ENCODE peak calls at places on chromosomes 7 and 10, in nine cellular contexts. One of them, this sample, is unnamed.

GRCh38 chr10:131729938-131730660 is 170.7 kb upstream of the PPP2R2D start:
- DNase-seq in T-helper 22 cell: no peak
- DNase-seq in activated T-helper 2 cell treated with anti-CD3 and anti-CD28 coated beads, Interferon-gamma antibody, Interleukin-2, Interleukin-4, amounts not matched to agents 10 μg/mL and 5 μg/mL and 100 μg/mL, durations not matched to agents 14 hours and 24 hours and 36 hours: no peak
- DNase-seq in NCI-H2029 treated with DMSO at 0.1 percent for 48 hours: no peak
- DNase-seq in EL: no peak
- DNase-seq in CD4-positive, alpha-beta T cell: no peak
- DNase-seq in activated T-cell treated with anti-CD3 and anti-CD28 coated beads, Interleukin-2, amount 50 U/mL, for 72 hours: no peak
- DNase-seq in SIG-M5: no peak
- DNase-seq in amniotic stem cell: no peak
- DNase-seq in this sample: no peak

GRCh38 chr10:103708627-103709288 is 146.6 kb downstream of the SH3PXD2A start:
- DNase-seq in T-helper 22 cell: no peak
- DNase-seq in activated T-helper 2 cell treated with anti-CD3 and anti-CD28 coated beads, Interferon-gamma antibody, Interleukin-2, Interleukin-4, amounts not matched to agents 10 μg/mL and 5 μg/mL and 100 μg/mL, durations not matched to agents 14 hours and 24 hours and 36 hours: no peak
- DNase-seq in NCI-H2029 treated with DMSO at 0.1 percent for 48 hours: no peak
- DNase-seq in EL: no peak
- DNase-seq in CD4-positive, alpha-beta T cell: no peak
- DNase-seq in activated T-cell treated with anti-CD3 and anti-CD28 coated beads, Interleukin-2, amount 50 U/mL, for 72 hours: no peak
- DNase-seq in SIG-M5: no peak
- DNase-seq in amniotic stem cell: no peak
- DNase-seq in this sample: no peak

GRCh38 chr10:111578076-111578475 is 501.2 kb downstream of the ADRA2A start:
- DNase-seq in T-helper 22 cell: no peak
- DNase-seq in activated T-helper 2 cell treated with anti-CD3 and anti-CD28 coated beads, Interferon-gamma antibody, Interleukin-2, Interleukin-4, amounts not matched to agents 10 μg/mL and 5 μg/mL and 100 μg/mL, durations not matched to agents 14 hours and 24 hours and 36 hours: no peak
- DNase-seq in NCI-H2029 treated with DMSO at 0.1 percent for 48 hours: no peak
- DNase-seq in EL: no peak
- DNase-seq in CD4-positive, alpha-beta T cell: no peak
- DNase-seq in activated T-cell treated with anti-CD3 and anti-CD28 coated beads, Interleukin-2, amount 50 U/mL, for 72 hours: no peak
- DNase-seq in SIG-M5: no peak
- DNase-seq in amniotic stem cell: no peak
- DNase-seq in this sample: no peak

GRCh38 chr10:10803273-10803672 is 214.4 kb upstream of the CELF2 start:
- DNase-seq in T-helper 22 cell: no peak
- DNase-seq in activated T-helper 2 cell treated with anti-CD3 and anti-CD28 coated beads, Interferon-gamma antibody, Interleukin-2, Interleukin-4, amounts not matched to agents 10 μg/mL and 5 μg/mL and 100 μg/mL, durations not matched to agents 14 hours and 24 hours and 36 hours: no peak
- DNase-seq in NCI-H2029 treated with DMSO at 0.1 percent for 48 hours: no peak
- DNase-seq in EL: no peak
- DNase-seq in CD4-positive, alpha-beta T cell: no peak
- DNase-seq in activated T-cell treated with anti-CD3 and anti-CD28 coated beads, Interleukin-2, amount 50 U/mL, for 72 hours: no peak
- DNase-seq in SIG-M5: no peak
- DNase-seq in amniotic stem cell: no peak
- DNase-seq in this sample: no peak

GRCh38 chr10:56370217-56371113 is 9.4 kb upstream of the ZWINT start:
- DNase-seq in T-helper 22 cell: no peak
- DNase-seq in activated T-helper 2 cell treated with anti-CD3 and anti-CD28 coated beads, Interferon-gamma antibody, Interleukin-2, Interleukin-4, amounts not matched to agents 10 μg/mL and 5 μg/mL and 100 μg/mL, durations not matched to agents 14 hours and 24 hours and 36 hours: no peak
- DNase-seq in NCI-H2029 treated with DMSO at 0.1 percent for 48 hours: no peak
- DNase-seq in EL: no peak
- DNase-seq in CD4-positive, alpha-beta T cell: no peak
- DNase-seq in activated T-cell treated with anti-CD3 and anti-CD28 coated beads, Interleukin-2, amount 50 U/mL, for 72 hours: no peak
- DNase-seq in SIG-M5: no peak
- DNase-seq in amniotic stem cell: no peak
- DNase-seq in this sample: no peak

GRCh38 chr10:13100349-13101294 is 659 bp downstream of the OPTN start:
- DNase-seq in T-helper 22 cell: no peak
- DNase-seq in activated T-helper 2 cell treated with anti-CD3 and anti-CD28 coated beads, Interferon-gamma antibody, Interleukin-2, Interleukin-4, amounts not matched to agents 10 μg/mL and 5 μg/mL and 100 μg/mL, durations not matched to agents 14 hours and 24 hours and 36 hours: peak; percentile 24
- DNase-seq in NCI-H2029 treated with DMSO at 0.1 percent for 48 hours: no peak
- DNase-seq in EL: peak; percentile 40
- DNase-seq in CD4-positive, alpha-beta T cell: no peak
- DNase-seq in activated T-cell treated with anti-CD3 and anti-CD28 coated beads, Interleukin-2, amount 50 U/mL, for 72 hours: no peak
- DNase-seq in SIG-M5: no peak
- DNase-seq in amniotic stem cell: no peak
- DNase-seq in this sample: no peak

GRCh38 chr7:138934401-138934800 is 46.8 kb downstream of the KIAA1549 start:
- DNase-seq in T-helper 22 cell: no peak
- DNase-seq in activated T-helper 2 cell treated with anti-CD3 and anti-CD28 coated beads, Interferon-gamma antibody, Interleukin-2, Interleukin-4, amounts not matched to agents 10 μg/mL and 5 μg/mL and 100 μg/mL, durations not matched to agents 14 hours and 24 hours and 36 hours: no peak
- DNase-seq in NCI-H2029 treated with DMSO at 0.1 percent for 48 hours: no peak
- DNase-seq in EL: no peak
- DNase-seq in CD4-positive, alpha-beta T cell: no peak
- DNase-seq in activated T-cell treated with anti-CD3 and anti-CD28 coated beads, Interleukin-2, amount 50 U/mL, for 72 hours: no peak
- DNase-seq in SIG-M5: no peak
- DNase-seq in amniotic stem cell: no peak
- DNase-seq in this sample: no peak

GRCh38 chr10:34808789-34809745 is 6.0 kb downstream of the PARD3 start:
- DNase-seq in T-helper 22 cell: no peak
- DNase-seq in activated T-helper 2 cell treated with anti-CD3 and anti-CD28 coated beads, Interferon-gamma antibody, Interleukin-2, Interleukin-4, amounts not matched to agents 10 μg/mL and 5 μg/mL and 100 μg/mL, durations not matched to agents 14 hours and 24 hours and 36 hours: no peak
- DNase-seq in NCI-H2029 treated with DMSO at 0.1 percent for 48 hours: peak; percentile 86
- DNase-seq in EL: peak; percentile 55
- DNase-seq in CD4-positive, alpha-beta T cell: no peak
- DNase-seq in activated T-cell treated with anti-CD3 and anti-CD28 coated beads, Interleukin-2, amount 50 U/mL, for 72 hours: no peak
- DNase-seq in SIG-M5: no peak
- DNase-seq in amniotic stem cell: no peak
- DNase-seq in this sample: no peak

GRCh38 chr10:78600740-78601139 is 468.0 kb upstream of the ZMIZ1 start:
- DNase-seq in T-helper 22 cell: no peak
- DNase-seq in activated T-helper 2 cell treated with anti-CD3 and anti-CD28 coated beads, Interferon-gamma antibody, Interleukin-2, Interleukin-4, amounts not matched to agents 10 μg/mL and 5 μg/mL and 100 μg/mL, durations not matched to agents 14 hours and 24 hours and 36 hours: no peak
- DNase-seq in NCI-H2029 treated with DMSO at 0.1 percent for 48 hours: no peak
- DNase-seq in EL: no peak
- DNase-seq in CD4-positive, alpha-beta T cell: no peak
- DNase-seq in activated T-cell treated with anti-CD3 and anti-CD28 coated beads, Interleukin-2, amount 50 U/mL, for 72 hours: no peak
- DNase-seq in SIG-M5: no peak
- DNase-seq in amniotic stem cell: no peak
- DNase-seq in this sample: no peak

GRCh38 chr10:9792181-9792580 is 1225.5 kb upstream of the CELF2 start:
- DNase-seq in T-helper 22 cell: no peak
- DNase-seq in activated T-helper 2 cell treated with anti-CD3 and anti-CD28 coated beads, Interferon-gamma antibody, Interleukin-2, Interleukin-4, amounts not matched to agents 10 μg/mL and 5 μg/mL and 100 μg/mL, durations not matched to agents 14 hours and 24 hours and 36 hours: no peak
- DNase-seq in NCI-H2029 treated with DMSO at 0.1 percent for 48 hours: no peak
- DNase-seq in EL: peak; percentile 15
- DNase-seq in CD4-positive, alpha-beta T cell: no peak
- DNase-seq in activated T-cell treated with anti-CD3 and anti-CD28 coated beads, Interleukin-2, amount 50 U/mL, for 72 hours: no peak
- DNase-seq in SIG-M5: no peak
- DNase-seq in amniotic stem cell: no peak
- DNase-seq in this sample: no peak

GRCh38 chr10:72261323-72262018 is 12.3 kb upstream of the DDIT4 start:
- DNase-seq in T-helper 22 cell: peak; percentile 30
- DNase-seq in activated T-helper 2 cell treated with anti-CD3 and anti-CD28 coated beads, Interferon-gamma antibody, Interleukin-2, Interleukin-4, amounts not matched to agents 10 μg/mL and 5 μg/mL and 100 μg/mL, durations not matched to agents 14 hours and 24 hours and 36 hours: peak; percentile 68
- DNase-seq in NCI-H2029 treated with DMSO at 0.1 percent for 48 hours: no peak
- DNase-seq in EL: no peak
- DNase-seq in CD4-positive, alpha-beta T cell: no peak
- DNase-seq in activated T-cell treated with anti-CD3 and anti-CD28 coated beads, Interleukin-2, amount 50 U/mL, for 72 hours: peak; percentile 85
- DNase-seq in SIG-M5: no peak
- DNase-seq in amniotic stem cell: no peak
- DNase-seq in this sample: peak; percentile 72

GRCh38 chr10:17290226-17290625 is 62.2 kb downstream of the VIM start:
- DNase-seq in T-helper 22 cell: no peak
- DNase-seq in activated T-helper 2 cell treated with anti-CD3 and anti-CD28 coated beads, Interferon-gamma antibody, Interleukin-2, Interleukin-4, amounts not matched to agents 10 μg/mL and 5 μg/mL and 100 μg/mL, durations not matched to agents 14 hours and 24 hours and 36 hours: no peak
- DNase-seq in NCI-H2029 treated with DMSO at 0.1 percent for 48 hours: no peak
- DNase-seq in EL: peak; percentile 7
- DNase-seq in CD4-positive, alpha-beta T cell: no peak
- DNase-seq in activated T-cell treated with anti-CD3 and anti-CD28 coated beads, Interleukin-2, amount 50 U/mL, for 72 hours: peak; percentile 18
- DNase-seq in SIG-M5: no peak
- DNase-seq in amniotic stem cell: no peak
- DNase-seq in this sample: no peak

GRCh38 chr7:4297843-4298219 is 384.3 kb upstream of the FOXK1 start:
- DNase-seq in T-helper 22 cell: no peak
- DNase-seq in activated T-helper 2 cell treated with anti-CD3 and anti-CD28 coated beads, Interferon-gamma antibody, Interleukin-2, Interleukin-4, amounts not matched to agents 10 μg/mL and 5 μg/mL and 100 μg/mL, durations not matched to agents 14 hours and 24 hours and 36 hours: no peak
- DNase-seq in NCI-H2029 treated with DMSO at 0.1 percent for 48 hours: no peak
- DNase-seq in EL: no peak
- DNase-seq in CD4-positive, alpha-beta T cell: no peak
- DNase-seq in activated T-cell treated with anti-CD3 and anti-CD28 coated beads, Interleukin-2, amount 50 U/mL, for 72 hours: no peak
- DNase-seq in SIG-M5: no peak
- DNase-seq in amniotic stem cell: no peak
- DNase-seq in this sample: no peak

This sample was measured in GM12864.